ENCODE peak calls at places on chromosomes 1 and 21, in four cellular contexts. I, A, F and W are unnamed samples.
A peak's percentile ranks its signal among the peaks of the same experiment; 100 is the strongest.

GRCh38 chr1:154801612-154802011 is 68.5 kb downstream of the KCNN3 start:
- DNase-seq in I (no peak), A (no peak), F (no peak), W (no peak)

GRCh38 chr1:153985984-153986761 is at the start of gene RAB13:
- DNase-seq in I (peak; percentile 91), A (peak; percentile 86), F (peak; percentile 89), W (peak; percentile 88)

GRCh38 chr1:151832318-151832984 is 849 bp upstream of the RORC start:
- DNase-seq in I (no peak), A (peak; percentile 52), F (peak; percentile 87), W (peak; percentile 92)

GRCh38 chr1:90798883-90799282 is 81.8 kb upstream of the BARHL2 start:
- DNase-seq in I (no peak), A (no peak), F (no peak), W (no peak)

GRCh38 chr21:18782721-18783120 is 379.1 kb upstream of the TMPRSS15 start:
- DNase-seq in I (no peak), A (no peak), F (no peak), W (peak; percentile 1)

GRCh38 chr21:42047821-42048613 is 23.1 kb upstream of the UMODL1 start:
- DNase-seq in I (no peak), A (peak; percentile 97), F (no peak), W (no peak)

GRCh38 chr1:3473381-3473844 is 18.9 kb downstream of the ARHGEF16 start:
- DNase-seq in I (no peak), A (peak; percentile 88), F (no peak), W (no peak)

GRCh38 chr1:156852414-156852874 is 6.5 kb downstream of the INSRR start:
- DNase-seq in I (no peak), A (peak; percentile 48), F (peak; percentile 34), W (peak; percentile 16)

GRCh38 chr1:36118396-36118795 is 6.6 kb downstream of the COL8A2 start:
- DNase-seq in I (no peak), A (no peak), F (no peak), W (no peak)

GRCh38 chr1:108041360-108042143 is 76.6 kb upstream of the VAV3 start:
- DNase-seq in I (no peak), A (no peak), F (no peak), W (no peak)

GRCh38 chr1:32716312-32717126 is 13.9 kb upstream of the SYNC start:
- DNase-seq in I (peak; percentile 100), A (no peak), F (peak; percentile 98), W (peak; percentile 99)

GRCh38 chr1:228666686-228667085 is 68.6 kb upstream of the RHOU start:
- DNase-seq in I (peak; percentile 30), A (no peak), F (no peak), W (no peak)
- H3K4me3 ChIP-seq in I (no peak overlapping the region), A (no peak overlapping the region), F (no peak overlapping the region), W (no peak overlapping the region)

GRCh38 chr21:35274090-35274489 is 225.0 kb upstream of the RUNX1 start:
- DNase-seq in I (no peak), A (no peak), F (no peak), W (peak; percentile 72)

GRCh38 chr21:35268817-35269216 is 219.7 kb upstream of the RUNX1 start:
- DNase-seq in I (no peak), A (no peak), F (no peak), W (no peak)

GRCh38 chr21:35275776-35276175 is 226.7 kb upstream of the RUNX1 start:
- DNase-seq in I (no peak), A (no peak), F (no peak), W (no peak)

GRCh38 chr21:35274923-35275322 is 225.8 kb upstream of the RUNX1 start:
- DNase-seq in I (no peak), A (no peak), F (no peak), W (no peak)

GRCh38 chr21:35273331-35273730 is 224.2 kb upstream of the RUNX1 start:
- DNase-seq in I (peak; percentile 37), A (no peak), F (peak; percentile 60), W (peak; percentile 67)
- H3K27ac ChIP-seq in I (no peak overlapping the region), A (no peak overlapping the region), F (peak overlapping the region; percentile 57), W (no peak overlapping the region)

DNA sequence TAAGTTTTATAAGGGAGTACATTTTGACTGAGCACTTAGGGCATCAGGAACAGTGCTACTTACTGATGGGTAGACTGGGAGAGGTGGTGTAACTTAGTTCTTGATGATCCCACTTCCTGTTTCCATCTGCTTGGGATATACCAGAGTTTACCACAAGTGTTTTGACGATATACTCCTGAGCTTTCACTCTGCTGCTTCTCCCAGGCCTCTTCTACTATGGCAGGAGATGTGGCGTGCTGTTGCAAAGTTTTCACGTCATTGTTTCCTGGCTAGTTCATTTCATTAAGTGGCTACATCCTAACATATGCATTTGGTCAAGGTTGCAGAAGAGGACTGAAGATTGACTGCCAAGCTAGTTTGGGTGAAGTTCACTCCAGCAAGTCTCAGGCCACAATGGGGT is 41.3 kb upstream of the LAMC2 start:
- DNase-seq in I (no peak), A (no peak), F (no peak), W (no peak)
- H3K4me1 ChIP-seq in I (peaks cover 3% of the 10 kb centered on the region), A (no peaks in the 10 kb centered on the region), F (peaks cover 7% of the 10 kb centered on the region), W (no peaks in the 10 kb centered on the region)

DNA sequence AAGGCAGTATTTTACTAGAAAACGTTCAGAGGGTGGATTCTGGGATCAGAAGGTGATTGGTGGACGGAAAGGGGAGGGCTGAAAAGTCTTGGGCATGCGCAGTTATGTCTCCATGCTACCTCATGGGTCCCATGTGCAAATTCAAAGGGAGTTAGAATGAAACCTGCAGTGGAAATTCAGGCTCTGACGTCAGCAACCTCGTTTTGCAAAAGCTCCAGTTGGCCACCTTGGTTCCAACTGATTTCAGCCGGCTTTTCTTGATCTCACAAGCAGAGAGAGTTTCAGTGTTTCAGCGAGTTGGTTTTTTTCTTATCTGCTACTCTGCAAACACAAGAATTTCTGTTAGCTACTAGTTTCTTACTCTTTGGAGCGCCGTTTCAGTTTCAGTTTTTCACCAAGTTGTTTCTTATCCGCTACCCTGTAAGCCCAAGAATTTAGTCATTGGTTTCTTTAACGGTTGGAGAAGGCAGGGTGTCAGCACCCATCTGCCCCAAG is 69.8 kb upstream of the PGBD5 start:
- DNase-seq in I (no peak), A (no peak), F (no peak), W (peak; percentile 27)
- H3K4me3 ChIP-seq in I (no peak overlapping the region), A (peak overlapping the region; percentile 28), F (no peak overlapping the region), W (no peak overlapping the region)

GRCh38 chr1:7962011-7962335 is 462 bp downstream of the PARK7 start:
- DNase-seq in I (no peak), A (no peak), F (no peak), W (no peak)

GRCh38 chr1:7961199-7962010 is at the start of gene PARK7:
- DNase-seq in I (peak; percentile 99), A (peak; percentile 99), F (peak; percentile 100), W (peak; percentile 99)

GRCh38 chr1:7960165-7960564 is 1.3 kb upstream of the PARK7 start:
- DNase-seq in I (no peak), A (no peak), F (no peak), W (no peak)

GRCh38 chr1:7962636-7963377 is 1.3 kb downstream of the PARK7 start:
- DNase-seq in I (no peak), A (no peak), F (no peak), W (no peak)

GRCh38 chr1:7960867-7961198 is 678 bp upstream of the PARK7 start:
- DNase-seq in I (no peak), A (no peak), F (no peak), W (no peak)
- H3K27ac ChIP-seq in I (peak overlapping the region; percentile 89), A (peak overlapping the region; percentile 89), F (peak overlapping the region; percentile 95), W (peak overlapping the region; percentile 75)

DNA sequence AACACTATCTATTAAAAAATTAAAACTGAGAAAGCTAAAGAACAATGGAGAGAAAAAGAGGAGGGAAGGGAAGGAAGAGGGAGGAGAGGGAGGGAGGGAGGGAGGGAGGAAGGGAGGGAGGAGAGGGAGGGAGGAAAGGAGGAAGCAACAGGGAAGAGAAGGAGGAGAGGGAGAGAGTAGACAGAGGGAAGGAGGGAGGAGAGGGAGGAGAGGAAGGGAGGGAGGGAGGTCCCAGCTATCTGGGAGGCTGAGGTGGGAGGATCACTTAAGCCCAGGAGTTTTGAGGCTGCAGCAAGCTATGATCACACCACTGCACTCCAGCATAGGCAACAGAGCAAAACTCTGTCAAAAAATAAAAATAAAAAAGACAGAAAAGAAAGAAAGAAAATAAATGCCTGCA is 16.5 kb downstream of the ZBTB17 start:
- DNase-seq in I (no peak), A (no peak), F (no peak), W (no peak)
- H3K4me1 ChIP-seq in I (peaks cover 15% of the 10 kb centered on the region), A (peaks cover 27% of the 10 kb centered on the region), F (peaks cover 8% of the 10 kb centered on the region), W (no peaks in the 10 kb centered on the region)

GRCh38 chr1:43082701-43083100 is 89.4 kb downstream of the EBNA1BP2 start:
- DNase-seq in I (no peak), A (no peak), F (no peak), W (no peak)

GRCh38 chr1:43083375-43083774 is 88.7 kb downstream of the EBNA1BP2 start:
- DNase-seq in I (no peak), A (no peak), F (no peak), W (no peak)
- H3K4me3 ChIP-seq in I (no peak overlapping the region), A (no peak overlapping the region), F (no peak overlapping the region), W (no peak overlapping the region)

GRCh38 chr1:93964777-93965200 is 55.6 kb upstream of the GCLM start:
- DNase-seq in I (no peak), A (peak; percentile 7), F (no peak), W (no peak)
- H3K27ac ChIP-seq in I (no peak overlapping the region), A (no peak overlapping the region), F (no peak overlapping the region), W (no peak overlapping the region)

GRCh38 chr1:207898836-207899235 is 12.1 kb downstream of the CD34 start:
- DNase-seq in I (no peak), A (no peak), F (no peak), W (no peak)
- H3K4me1 ChIP-seq in I (no peaks in the 10 kb centered on the region), A (no peaks in the 10 kb centered on the region), F (peaks cover 6% of the 10 kb centered on the region), W (no peaks in the 10 kb centered on the region)